ENCODE peak calls at places on chromosomes 1 and 21, in nine cellular contexts. One of them, this sample, is unnamed.

GRCh38 chr1:86765674-86766073 is 61.3 kb downstream of the SH3GLB1 start:
- DNase-seq in colonic mucosa: no peak
- DNase-seq in NCI-H774: no peak
- DNase-seq in activated T-helper 1 cell treated with anti-CD3 and anti-CD28 coated beads, Interleukin-2, amount 50 U/mL, for 16 hours: no peak
- DNase-seq in small intestine: no peak
- DNase-seq in DMS153: no peak
- DNase-seq in head of caudate nucleus: no peak
- DNase-seq in GM20000: no peak
- DNase-seq in activated CD4-positive, alpha-beta T cell treated with anti-CD3 and anti-CD28 coated beads for 24 hours: no peak
- DNase-seq in this sample: no peak

GRCh38 chr1:167500283-167500860 is 18.0 kb downstream of the CD247 start:
- DNase-seq in colonic mucosa: no peak
- DNase-seq in NCI-H774: no peak
- DNase-seq in activated T-helper 1 cell treated with anti-CD3 and anti-CD28 coated beads, Interleukin-2, amount 50 U/mL, for 16 hours: no peak
- DNase-seq in small intestine: no peak
- DNase-seq in DMS153: no peak
- DNase-seq in head of caudate nucleus: peak
- DNase-seq in GM20000: peak
- DNase-seq in activated CD4-positive, alpha-beta T cell treated with anti-CD3 and anti-CD28 coated beads for 24 hours: no peak
- DNase-seq in this sample: no peak

GRCh38 chr1:223328566-223328965 is 35.4 kb downstream of the SUSD4 start:
- DNase-seq in colonic mucosa: no peak
- DNase-seq in NCI-H774: no peak
- DNase-seq in activated T-helper 1 cell treated with anti-CD3 and anti-CD28 coated beads, Interleukin-2, amount 50 U/mL, for 16 hours: no peak
- DNase-seq in small intestine: no peak
- DNase-seq in DMS153: no peak
- DNase-seq in head of caudate nucleus: no peak
- DNase-seq in GM20000: no peak
- DNase-seq in activated CD4-positive, alpha-beta T cell treated with anti-CD3 and anti-CD28 coated beads for 24 hours: no peak
- DNase-seq in this sample: no peak

GRCh38 chr21:43267391-43268085 is 98.7 kb downstream of the CRYAA start:
- DNase-seq in colonic mucosa: no peak
- DNase-seq in NCI-H774: no peak
- DNase-seq in activated T-helper 1 cell treated with anti-CD3 and anti-CD28 coated beads, Interleukin-2, amount 50 U/mL, for 16 hours: no peak
- DNase-seq in small intestine: no peak
- DNase-seq in DMS153: no peak
- DNase-seq in head of caudate nucleus: no peak
- DNase-seq in GM20000: no peak
- DNase-seq in activated CD4-positive, alpha-beta T cell treated with anti-CD3 and anti-CD28 coated beads for 24 hours: no peak
- DNase-seq in this sample: peak

GRCh38 chr1:158014702-158015320 is 21.4 kb downstream of the KIRREL1 start:
- DNase-seq in colonic mucosa: no peak
- DNase-seq in NCI-H774: no peak
- DNase-seq in activated T-helper 1 cell treated with anti-CD3 and anti-CD28 coated beads, Interleukin-2, amount 50 U/mL, for 16 hours: no peak
- DNase-seq in small intestine: no peak
- DNase-seq in DMS153: no peak
- DNase-seq in head of caudate nucleus: no peak
- DNase-seq in GM20000: no peak
- DNase-seq in activated CD4-positive, alpha-beta T cell treated with anti-CD3 and anti-CD28 coated beads for 24 hours: no peak
- DNase-seq in this sample: no peak

GRCh38 chr1:12398135-12398450 is 168.3 kb downstream of the VPS13D start:
- DNase-seq in colonic mucosa: no peak
- DNase-seq in NCI-H774: no peak
- DNase-seq in activated T-helper 1 cell treated with anti-CD3 and anti-CD28 coated beads, Interleukin-2, amount 50 U/mL, for 16 hours: no peak
- DNase-seq in small intestine: no peak
- DNase-seq in DMS153: no peak
- DNase-seq in head of caudate nucleus: no peak
- DNase-seq in GM20000: no peak
- DNase-seq in activated CD4-positive, alpha-beta T cell treated with anti-CD3 and anti-CD28 coated beads for 24 hours: no peak
- DNase-seq in this sample: no peak

GRCh38 chr21:44456207-44456914 is 1.1 kb downstream of the LRRC3 start:
- DNase-seq in colonic mucosa: no peak
- DNase-seq in NCI-H774: no peak
- DNase-seq in activated T-helper 1 cell treated with anti-CD3 and anti-CD28 coated beads, Interleukin-2, amount 50 U/mL, for 16 hours: no peak
- DNase-seq in small intestine: no peak
- DNase-seq in DMS153: no peak
- DNase-seq in head of caudate nucleus: no peak
- DNase-seq in GM20000: no peak
- DNase-seq in activated CD4-positive, alpha-beta T cell treated with anti-CD3 and anti-CD28 coated beads for 24 hours: no peak
- DNase-seq in this sample: peak

GRCh38 chr21:15058718-15059316 is 6.0 kb downstream of the NRIP1 start:
- DNase-seq in colonic mucosa: no peak
- DNase-seq in NCI-H774: no peak
- DNase-seq in activated T-helper 1 cell treated with anti-CD3 and anti-CD28 coated beads, Interleukin-2, amount 50 U/mL, for 16 hours: no peak
- DNase-seq in small intestine: peak
- DNase-seq in DMS153: no peak
- DNase-seq in head of caudate nucleus: no peak
- DNase-seq in GM20000: no peak
- DNase-seq in activated CD4-positive, alpha-beta T cell treated with anti-CD3 and anti-CD28 coated beads for 24 hours: no peak
- DNase-seq in this sample: no peak

GRCh38 chr1:67814121-67814772 is 19.0 kb downstream of the GNG12 start:
- DNase-seq in colonic mucosa: no peak
- DNase-seq in NCI-H774: no peak
- DNase-seq in activated T-helper 1 cell treated with anti-CD3 and anti-CD28 coated beads, Interleukin-2, amount 50 U/mL, for 16 hours: no peak
- DNase-seq in small intestine: peak
- DNase-seq in DMS153: no peak
- DNase-seq in head of caudate nucleus: no peak
- DNase-seq in GM20000: no peak
- DNase-seq in activated CD4-positive, alpha-beta T cell treated with anti-CD3 and anti-CD28 coated beads for 24 hours: no peak
- DNase-seq in this sample: no peak

GRCh38 chr1:182703539-182703938 is 19.2 kb upstream of the RGS8 start:
- DNase-seq in colonic mucosa: no peak
- DNase-seq in NCI-H774: peak
- DNase-seq in activated T-helper 1 cell treated with anti-CD3 and anti-CD28 coated beads, Interleukin-2, amount 50 U/mL, for 16 hours: no peak
- DNase-seq in small intestine: no peak
- DNase-seq in DMS153: peak
- DNase-seq in head of caudate nucleus: no peak
- DNase-seq in GM20000: no peak
- DNase-seq in activated CD4-positive, alpha-beta T cell treated with anti-CD3 and anti-CD28 coated beads for 24 hours: no peak
- DNase-seq in this sample: no peak

GRCh38 chr1:46673749-46674182 is 2.1 kb downstream of the TEX38 start:
- DNase-seq in colonic mucosa: no peak
- DNase-seq in NCI-H774: no peak
- DNase-seq in activated T-helper 1 cell treated with anti-CD3 and anti-CD28 coated beads, Interleukin-2, amount 50 U/mL, for 16 hours: no peak
- DNase-seq in small intestine: no peak
- DNase-seq in DMS153: no peak
- DNase-seq in head of caudate nucleus: peak
- DNase-seq in GM20000: no peak
- DNase-seq in activated CD4-positive, alpha-beta T cell treated with anti-CD3 and anti-CD28 coated beads for 24 hours: no peak
- DNase-seq in this sample: no peak

GRCh38 chr1:204087181-204087892 is 14.4 kb downstream of the SOX13 start:
- DNase-seq in colonic mucosa: no peak
- DNase-seq in NCI-H774: no peak
- DNase-seq in activated T-helper 1 cell treated with anti-CD3 and anti-CD28 coated beads, Interleukin-2, amount 50 U/mL, for 16 hours: no peak
- DNase-seq in small intestine: no peak
- DNase-seq in DMS153: no peak
- DNase-seq in head of caudate nucleus: no peak
- DNase-seq in GM20000: no peak
- DNase-seq in activated CD4-positive, alpha-beta T cell treated with anti-CD3 and anti-CD28 coated beads for 24 hours: no peak
- DNase-seq in this sample: no peak

GRCh38 chr1:222643603-222643936 is 25.7 kb downstream of the MIA3 start:
- DNase-seq in colonic mucosa: no peak
- DNase-seq in NCI-H774: peak
- DNase-seq in activated T-helper 1 cell treated with anti-CD3 and anti-CD28 coated beads, Interleukin-2, amount 50 U/mL, for 16 hours: no peak
- DNase-seq in small intestine: no peak
- DNase-seq in DMS153: no peak
- DNase-seq in head of caudate nucleus: no peak
- DNase-seq in GM20000: no peak
- DNase-seq in activated CD4-positive, alpha-beta T cell treated with anti-CD3 and anti-CD28 coated beads for 24 hours: peak
- DNase-seq in this sample: peak

GRCh38 chr1:76668046-76668445 is 199.2 kb upstream of the ST6GALNAC5 start:
- DNase-seq in colonic mucosa: no peak
- DNase-seq in NCI-H774: no peak
- DNase-seq in activated T-helper 1 cell treated with anti-CD3 and anti-CD28 coated beads, Interleukin-2, amount 50 U/mL, for 16 hours: no peak
- DNase-seq in small intestine: no peak
- DNase-seq in DMS153: no peak
- DNase-seq in head of caudate nucleus: no peak
- DNase-seq in GM20000: no peak
- DNase-seq in activated CD4-positive, alpha-beta T cell treated with anti-CD3 and anti-CD28 coated beads for 24 hours: no peak
- DNase-seq in this sample: no peak

GRCh38 chr1:10979483-10979920 is 33.0 kb upstream of the TARDBP start:
- DNase-seq in colonic mucosa: no peak
- DNase-seq in NCI-H774: no peak
- DNase-seq in activated T-helper 1 cell treated with anti-CD3 and anti-CD28 coated beads, Interleukin-2, amount 50 U/mL, for 16 hours: no peak
- DNase-seq in small intestine: peak
- DNase-seq in DMS153: no peak
- DNase-seq in head of caudate nucleus: peak
- DNase-seq in GM20000: no peak
- DNase-seq in activated CD4-positive, alpha-beta T cell treated with anti-CD3 and anti-CD28 coated beads for 24 hours: no peak
- DNase-seq in this sample: peak

GRCh38 chr21:14900611-14901010 is 164.2 kb downstream of the NRIP1 start:
- DNase-seq in colonic mucosa: no peak
- DNase-seq in NCI-H774: no peak
- DNase-seq in activated T-helper 1 cell treated with anti-CD3 and anti-CD28 coated beads, Interleukin-2, amount 50 U/mL, for 16 hours: no peak
- DNase-seq in small intestine: no peak
- DNase-seq in DMS153: no peak
- DNase-seq in head of caudate nucleus: no peak
- DNase-seq in GM20000: no peak
- DNase-seq in activated CD4-positive, alpha-beta T cell treated with anti-CD3 and anti-CD28 coated beads for 24 hours: no peak
- DNase-seq in this sample: no peak

GRCh38 chr1:185388346-185388745 is 71.3 kb upstream of the IVNS1ABP start:
- DNase-seq in colonic mucosa: no peak
- DNase-seq in NCI-H774: no peak
- DNase-seq in activated T-helper 1 cell treated with anti-CD3 and anti-CD28 coated beads, Interleukin-2, amount 50 U/mL, for 16 hours: no peak
- DNase-seq in small intestine: no peak
- DNase-seq in DMS153: no peak
- DNase-seq in head of caudate nucleus: no peak
- DNase-seq in GM20000: no peak
- DNase-seq in activated CD4-positive, alpha-beta T cell treated with anti-CD3 and anti-CD28 coated beads for 24 hours: no peak
- DNase-seq in this sample: no peak

This sample was measured in left ventricle myocardium superior.